ENCODE peak calls at places on chromosome 14, in nine cellular contexts. One of them, this sample, is unnamed.

GRCh38 chr14:23345987-23346692 is 6.5 kb downstream of the SLC22A17 start:
- DNase-seq in activated naive CD8-positive, alpha-beta T cell treated with anti-CD3 and anti-CD28 coated beads, Interleukin-2, amount 50 U/mL, for 16 hours: no peak
- DNase-seq in cardiac septum: no peak
- DNase-seq in stimulated activated naive CD8-positive, alpha-beta T cell treated with anti-CD3 and anti-CD28 coated beads, Interleukin-15, amount 100 ng/mL, for 72 hours: no peak
- DNase-seq in fibroblast of lung: no peak
- DNase-seq in HFF-Myc: no peak
- DNase-seq in astrocyte of the cerebellum: no peak
- DNase-seq in mammary epithelial cell: no peak
- DNase-seq in anterior cingulate cortex: no peak
- DNase-seq in this sample: no peak

GRCh38 chr14:46048127-46048526 is 603.5 kb downstream of the RPL10L start:
- DNase-seq in activated naive CD8-positive, alpha-beta T cell treated with anti-CD3 and anti-CD28 coated beads, Interleukin-2, amount 50 U/mL, for 16 hours: no peak
- DNase-seq in cardiac septum: no peak
- DNase-seq in stimulated activated naive CD8-positive, alpha-beta T cell treated with anti-CD3 and anti-CD28 coated beads, Interleukin-15, amount 100 ng/mL, for 72 hours: no peak
- DNase-seq in fibroblast of lung: peak; percentile 17
- DNase-seq in HFF-Myc: peak; percentile 37
- DNase-seq in astrocyte of the cerebellum: peak; percentile 1
- DNase-seq in mammary epithelial cell: peak; percentile 56
- DNase-seq in anterior cingulate cortex: no peak
- DNase-seq in this sample: peak; percentile 75

GRCh38 chr14:61322799-61323290 is 1.5 kb downstream of the PRKCH start:
- DNase-seq in activated naive CD8-positive, alpha-beta T cell treated with anti-CD3 and anti-CD28 coated beads, Interleukin-2, amount 50 U/mL, for 16 hours: no peak
- DNase-seq in cardiac septum: no peak
- DNase-seq in stimulated activated naive CD8-positive, alpha-beta T cell treated with anti-CD3 and anti-CD28 coated beads, Interleukin-15, amount 100 ng/mL, for 72 hours: no peak
- DNase-seq in fibroblast of lung: peak; percentile 13
- DNase-seq in HFF-Myc: no peak
- DNase-seq in astrocyte of the cerebellum: no peak
- DNase-seq in mammary epithelial cell: peak; percentile 90
- DNase-seq in anterior cingulate cortex: no peak
- DNase-seq in this sample: no peak

GRCh38 chr14:22570132-22570949 is 18.7 kb downstream of the DAD1 start:
- DNase-seq in activated naive CD8-positive, alpha-beta T cell treated with anti-CD3 and anti-CD28 coated beads, Interleukin-2, amount 50 U/mL, for 16 hours: peak; percentile 70
- DNase-seq in cardiac septum: no peak
- DNase-seq in stimulated activated naive CD8-positive, alpha-beta T cell treated with anti-CD3 and anti-CD28 coated beads, Interleukin-15, amount 100 ng/mL, for 72 hours: peak; percentile 90
- DNase-seq in fibroblast of lung: peak; percentile 88
- DNase-seq in HFF-Myc: no peak
- DNase-seq in astrocyte of the cerebellum: peak; percentile 89
- DNase-seq in mammary epithelial cell: peak; percentile 66
- DNase-seq in anterior cingulate cortex: peak; percentile 40
- DNase-seq in this sample: peak; percentile 70

GRCh38 chr14:35808076-35808657 is 928 bp downstream of the RALGAPA1 start:
- DNase-seq in activated naive CD8-positive, alpha-beta T cell treated with anti-CD3 and anti-CD28 coated beads, Interleukin-2, amount 50 U/mL, for 16 hours: no peak
- DNase-seq in cardiac septum: no peak
- DNase-seq in stimulated activated naive CD8-positive, alpha-beta T cell treated with anti-CD3 and anti-CD28 coated beads, Interleukin-15, amount 100 ng/mL, for 72 hours: no peak
- DNase-seq in fibroblast of lung: no peak
- DNase-seq in HFF-Myc: no peak
- DNase-seq in astrocyte of the cerebellum: no peak
- DNase-seq in mammary epithelial cell: peak; percentile 58
- DNase-seq in anterior cingulate cortex: no peak
- DNase-seq in this sample: no peak

GRCh38 chr14:21066882-21067502 is 3.1 kb upstream of the ARHGEF40 start:
- DNase-seq in activated naive CD8-positive, alpha-beta T cell treated with anti-CD3 and anti-CD28 coated beads, Interleukin-2, amount 50 U/mL, for 16 hours: no peak
- DNase-seq in cardiac septum: no peak
- DNase-seq in stimulated activated naive CD8-positive, alpha-beta T cell treated with anti-CD3 and anti-CD28 coated beads, Interleukin-15, amount 100 ng/mL, for 72 hours: no peak
- DNase-seq in fibroblast of lung: peak; percentile 14
- DNase-seq in HFF-Myc: no peak
- DNase-seq in astrocyte of the cerebellum: no peak
- DNase-seq in mammary epithelial cell: peak; percentile 28
- DNase-seq in anterior cingulate cortex: no peak
- DNase-seq in this sample: no peak

GRCh38 chr14:98599082-98599481 is 672.9 kb downstream of the BCL11B start:
- DNase-seq in activated naive CD8-positive, alpha-beta T cell treated with anti-CD3 and anti-CD28 coated beads, Interleukin-2, amount 50 U/mL, for 16 hours: no peak
- DNase-seq in cardiac septum: no peak
- DNase-seq in stimulated activated naive CD8-positive, alpha-beta T cell treated with anti-CD3 and anti-CD28 coated beads, Interleukin-15, amount 100 ng/mL, for 72 hours: no peak
- DNase-seq in fibroblast of lung: no peak
- DNase-seq in HFF-Myc: no peak
- DNase-seq in astrocyte of the cerebellum: no peak
- DNase-seq in mammary epithelial cell: no peak
- DNase-seq in anterior cingulate cortex: no peak
- DNase-seq in this sample: no peak

GRCh38 chr14:68951051-68951797 is 27.9 kb downstream of the ACTN1 start:
- DNase-seq in activated naive CD8-positive, alpha-beta T cell treated with anti-CD3 and anti-CD28 coated beads, Interleukin-2, amount 50 U/mL, for 16 hours: no peak
- DNase-seq in cardiac septum: peak; percentile 89
- DNase-seq in stimulated activated naive CD8-positive, alpha-beta T cell treated with anti-CD3 and anti-CD28 coated beads, Interleukin-15, amount 100 ng/mL, for 72 hours: no peak
- DNase-seq in fibroblast of lung: peak; percentile 98
- DNase-seq in HFF-Myc: peak; percentile 89
- DNase-seq in astrocyte of the cerebellum: peak; percentile 60
- DNase-seq in mammary epithelial cell: peak; percentile 100
- DNase-seq in anterior cingulate cortex: no peak
- DNase-seq in this sample: peak; percentile 77

GRCh38 chr14:74134484-74134883 is 49.7 kb downstream of the LIN52 start:
- DNase-seq in activated naive CD8-positive, alpha-beta T cell treated with anti-CD3 and anti-CD28 coated beads, Interleukin-2, amount 50 U/mL, for 16 hours: no peak
- DNase-seq in cardiac septum: no peak
- DNase-seq in stimulated activated naive CD8-positive, alpha-beta T cell treated with anti-CD3 and anti-CD28 coated beads, Interleukin-15, amount 100 ng/mL, for 72 hours: no peak
- DNase-seq in fibroblast of lung: no peak
- DNase-seq in HFF-Myc: no peak
- DNase-seq in astrocyte of the cerebellum: no peak
- DNase-seq in mammary epithelial cell: no peak
- DNase-seq in anterior cingulate cortex: no peak
- DNase-seq in this sample: no peak

GRCh38 chr14:67240168-67240932 is 885 bp upstream of the PALS1 start:
- DNase-seq in activated naive CD8-positive, alpha-beta T cell treated with anti-CD3 and anti-CD28 coated beads, Interleukin-2, amount 50 U/mL, for 16 hours: no peak
- DNase-seq in cardiac septum: peak; percentile 81
- DNase-seq in stimulated activated naive CD8-positive, alpha-beta T cell treated with anti-CD3 and anti-CD28 coated beads, Interleukin-15, amount 100 ng/mL, for 72 hours: no peak
- DNase-seq in fibroblast of lung: no peak
- DNase-seq in HFF-Myc: no peak
- DNase-seq in astrocyte of the cerebellum: no peak
- DNase-seq in mammary epithelial cell: peak; percentile 53
- DNase-seq in anterior cingulate cortex: no peak
- DNase-seq in this sample: peak; percentile 49

GRCh38 chr14:41873379-41874034 is 266.8 kb downstream of the LRFN5 start:
- DNase-seq in activated naive CD8-positive, alpha-beta T cell treated with anti-CD3 and anti-CD28 coated beads, Interleukin-2, amount 50 U/mL, for 16 hours: no peak
- DNase-seq in cardiac septum: no peak
- DNase-seq in stimulated activated naive CD8-positive, alpha-beta T cell treated with anti-CD3 and anti-CD28 coated beads, Interleukin-15, amount 100 ng/mL, for 72 hours: no peak
- DNase-seq in fibroblast of lung: peak; percentile 68
- DNase-seq in HFF-Myc: peak; percentile 27
- DNase-seq in astrocyte of the cerebellum: peak; percentile 6
- DNase-seq in mammary epithelial cell: no peak
- DNase-seq in anterior cingulate cortex: no peak
- DNase-seq in this sample: no peak

GRCh38 chr14:100048786-100049185 is 16.4 kb upstream of the EVL start:
- DNase-seq in activated naive CD8-positive, alpha-beta T cell treated with anti-CD3 and anti-CD28 coated beads, Interleukin-2, amount 50 U/mL, for 16 hours: no peak
- DNase-seq in cardiac septum: no peak
- DNase-seq in stimulated activated naive CD8-positive, alpha-beta T cell treated with anti-CD3 and anti-CD28 coated beads, Interleukin-15, amount 100 ng/mL, for 72 hours: no peak
- DNase-seq in fibroblast of lung: no peak
- DNase-seq in HFF-Myc: no peak
- DNase-seq in astrocyte of the cerebellum: no peak
- DNase-seq in mammary epithelial cell: no peak
- DNase-seq in anterior cingulate cortex: no peak
- DNase-seq in this sample: no peak

GRCh38 chr14:102279688-102280348 is 25.1 kb downstream of the MOK start:
- DNase-seq in activated naive CD8-positive, alpha-beta T cell treated with anti-CD3 and anti-CD28 coated beads, Interleukin-2, amount 50 U/mL, for 16 hours: no peak
- DNase-seq in cardiac septum: peak; percentile 19
- DNase-seq in stimulated activated naive CD8-positive, alpha-beta T cell treated with anti-CD3 and anti-CD28 coated beads, Interleukin-15, amount 100 ng/mL, for 72 hours: no peak
- DNase-seq in fibroblast of lung: peak; percentile 73
- DNase-seq in HFF-Myc: peak; percentile 82
- DNase-seq in astrocyte of the cerebellum: peak; percentile 97
- DNase-seq in mammary epithelial cell: peak; percentile 98
- DNase-seq in anterior cingulate cortex: no peak
- DNase-seq in this sample: peak; percentile 98

GRCh38 chr14:91873476-91874265 is 6.3 kb upstream of the TC2N start:
- DNase-seq in activated naive CD8-positive, alpha-beta T cell treated with anti-CD3 and anti-CD28 coated beads, Interleukin-2, amount 50 U/mL, for 16 hours: no peak
- DNase-seq in cardiac septum: no peak
- DNase-seq in stimulated activated naive CD8-positive, alpha-beta T cell treated with anti-CD3 and anti-CD28 coated beads, Interleukin-15, amount 100 ng/mL, for 72 hours: peak; percentile 64
- DNase-seq in fibroblast of lung: peak; percentile 36
- DNase-seq in HFF-Myc: no peak
- DNase-seq in astrocyte of the cerebellum: no peak
- DNase-seq in mammary epithelial cell: peak; percentile 74
- DNase-seq in anterior cingulate cortex: no peak
- DNase-seq in this sample: peak; percentile 31

GRCh38 chr14:32985881-32986280 is 47.2 kb downstream of the NPAS3 start:
- DNase-seq in activated naive CD8-positive, alpha-beta T cell treated with anti-CD3 and anti-CD28 coated beads, Interleukin-2, amount 50 U/mL, for 16 hours: no peak
- DNase-seq in cardiac septum: no peak
- DNase-seq in stimulated activated naive CD8-positive, alpha-beta T cell treated with anti-CD3 and anti-CD28 coated beads, Interleukin-15, amount 100 ng/mL, for 72 hours: no peak
- DNase-seq in fibroblast of lung: peak; percentile 26
- DNase-seq in HFF-Myc: no peak
- DNase-seq in astrocyte of the cerebellum: no peak
- DNase-seq in mammary epithelial cell: no peak
- DNase-seq in anterior cingulate cortex: no peak
- DNase-seq in this sample: no peak

GRCh38 chr14:99794156-99794780 is 1.1 kb downstream of the EML1 start:
- DNase-seq in activated naive CD8-positive, alpha-beta T cell treated with anti-CD3 and anti-CD28 coated beads, Interleukin-2, amount 50 U/mL, for 16 hours: no peak
- DNase-seq in cardiac septum: no peak
- DNase-seq in stimulated activated naive CD8-positive, alpha-beta T cell treated with anti-CD3 and anti-CD28 coated beads, Interleukin-15, amount 100 ng/mL, for 72 hours: no peak
- DNase-seq in fibroblast of lung: no peak
- DNase-seq in HFF-Myc: no peak
- DNase-seq in astrocyte of the cerebellum: no peak
- DNase-seq in mammary epithelial cell: no peak
- DNase-seq in anterior cingulate cortex: no peak
- DNase-seq in this sample: no peak

GRCh38 chr14:56648508-56649301 is 69.1 kb downstream of the TMEM260 start:
- DNase-seq in activated naive CD8-positive, alpha-beta T cell treated with anti-CD3 and anti-CD28 coated beads, Interleukin-2, amount 50 U/mL, for 16 hours: no peak
- DNase-seq in cardiac septum: no peak
- DNase-seq in stimulated activated naive CD8-positive, alpha-beta T cell treated with anti-CD3 and anti-CD28 coated beads, Interleukin-15, amount 100 ng/mL, for 72 hours: no peak
- DNase-seq in fibroblast of lung: no peak
- DNase-seq in HFF-Myc: no peak
- DNase-seq in astrocyte of the cerebellum: no peak
- DNase-seq in mammary epithelial cell: no peak
- DNase-seq in anterior cingulate cortex: no peak
- DNase-seq in this sample: no peak

GRCh38 chr14:61537567-61538463 is 157.5 kb upstream of the HIF1A start:
- DNase-seq in activated naive CD8-positive, alpha-beta T cell treated with anti-CD3 and anti-CD28 coated beads, Interleukin-2, amount 50 U/mL, for 16 hours: no peak
- DNase-seq in cardiac septum: no peak
- DNase-seq in stimulated activated naive CD8-positive, alpha-beta T cell treated with anti-CD3 and anti-CD28 coated beads, Interleukin-15, amount 100 ng/mL, for 72 hours: no peak
- DNase-seq in fibroblast of lung: peak; percentile 73
- DNase-seq in HFF-Myc: no peak
- DNase-seq in astrocyte of the cerebellum: peak; percentile 73
- DNase-seq in mammary epithelial cell: peak; percentile 100
- DNase-seq in anterior cingulate cortex: no peak
- DNase-seq in this sample: peak; percentile 95

GRCh38 chr14:50560929-50561280 is 960 bp downstream of the ATL1 start:
- DNase-seq in activated naive CD8-positive, alpha-beta T cell treated with anti-CD3 and anti-CD28 coated beads, Interleukin-2, amount 50 U/mL, for 16 hours: peak; percentile 25
- DNase-seq in cardiac septum: peak; percentile 88
- DNase-seq in stimulated activated naive CD8-positive, alpha-beta T cell treated with anti-CD3 and anti-CD28 coated beads, Interleukin-15, amount 100 ng/mL, for 72 hours: peak; percentile 41
- DNase-seq in fibroblast of lung: peak; percentile 69
- DNase-seq in HFF-Myc: no peak
- DNase-seq in astrocyte of the cerebellum: peak; percentile 8
- DNase-seq in mammary epithelial cell: peak; percentile 84
- DNase-seq in anterior cingulate cortex: peak; percentile 84
- DNase-seq in this sample: no peak

GRCh38 chr14:71497645-71498086 is 434.6 kb upstream of the RGS6 start:
- DNase-seq in activated naive CD8-positive, alpha-beta T cell treated with anti-CD3 and anti-CD28 coated beads, Interleukin-2, amount 50 U/mL, for 16 hours: no peak
- DNase-seq in cardiac septum: no peak
- DNase-seq in stimulated activated naive CD8-positive, alpha-beta T cell treated with anti-CD3 and anti-CD28 coated beads, Interleukin-15, amount 100 ng/mL, for 72 hours: peak; percentile 13
- DNase-seq in fibroblast of lung: peak; percentile 47
- DNase-seq in HFF-Myc: no peak
- DNase-seq in astrocyte of the cerebellum: peak; percentile 81
- DNase-seq in mammary epithelial cell: peak; percentile 69
- DNase-seq in anterior cingulate cortex: no peak
- DNase-seq in this sample: no peak

GRCh38 chr14:96038920-96039632 is at the start of gene C14orf132:
- DNase-seq in activated naive CD8-positive, alpha-beta T cell treated with anti-CD3 and anti-CD28 coated beads, Interleukin-2, amount 50 U/mL, for 16 hours: peak; percentile 42
- DNase-seq in cardiac septum: peak; percentile 86
- DNase-seq in stimulated activated naive CD8-positive, alpha-beta T cell treated with anti-CD3 and anti-CD28 coated beads, Interleukin-15, amount 100 ng/mL, for 72 hours: peak; percentile 44
- DNase-seq in fibroblast of lung: peak; percentile 55
- DNase-seq in HFF-Myc: no peak
- DNase-seq in astrocyte of the cerebellum: no peak
- DNase-seq in mammary epithelial cell: peak; percentile 40
- DNase-seq in anterior cingulate cortex: peak; percentile 45
- DNase-seq in this sample: no peak

GRCh38 chr14:78119440-78119839 is 50.7 kb upstream of the NRXN3 start:
- DNase-seq in activated naive CD8-positive, alpha-beta T cell treated with anti-CD3 and anti-CD28 coated beads, Interleukin-2, amount 50 U/mL, for 16 hours: no peak
- DNase-seq in cardiac septum: no peak
- DNase-seq in stimulated activated naive CD8-positive, alpha-beta T cell treated with anti-CD3 and anti-CD28 coated beads, Interleukin-15, amount 100 ng/mL, for 72 hours: no peak
- DNase-seq in fibroblast of lung: no peak
- DNase-seq in HFF-Myc: no peak
- DNase-seq in astrocyte of the cerebellum: no peak
- DNase-seq in mammary epithelial cell: no peak
- DNase-seq in anterior cingulate cortex: no peak
- DNase-seq in this sample: no peak

GRCh38 chr14:104724407-104724980 is 465 bp downstream of the ADSS1 start:
- DNase-seq in activated naive CD8-positive, alpha-beta T cell treated with anti-CD3 and anti-CD28 coated beads, Interleukin-2, amount 50 U/mL, for 16 hours: no peak
- DNase-seq in cardiac septum: no peak
- DNase-seq in stimulated activated naive CD8-positive, alpha-beta T cell treated with anti-CD3 and anti-CD28 coated beads, Interleukin-15, amount 100 ng/mL, for 72 hours: no peak
- DNase-seq in fibroblast of lung: no peak
- DNase-seq in HFF-Myc: no peak
- DNase-seq in astrocyte of the cerebellum: no peak
- DNase-seq in mammary epithelial cell: no peak
- DNase-seq in anterior cingulate cortex: no peak
- DNase-seq in this sample: peak; percentile 38

GRCh38 chr14:104891121-104891551 is 26.1 kb downstream of the CEP170B start:
- DNase-seq in activated naive CD8-positive, alpha-beta T cell treated with anti-CD3 and anti-CD28 coated beads, Interleukin-2, amount 50 U/mL, for 16 hours: no peak
- DNase-seq in cardiac septum: no peak
- DNase-seq in stimulated activated naive CD8-positive, alpha-beta T cell treated with anti-CD3 and anti-CD28 coated beads, Interleukin-15, amount 100 ng/mL, for 72 hours: no peak
- DNase-seq in fibroblast of lung: no peak
- DNase-seq in HFF-Myc: no peak
- DNase-seq in astrocyte of the cerebellum: no peak
- DNase-seq in mammary epithelial cell: no peak
- DNase-seq in anterior cingulate cortex: no peak
- DNase-seq in this sample: no peak

GRCh38 chr14:37179896-37180502 is 7.6 kb upstream of the SLC25A21 start:
- DNase-seq in activated naive CD8-positive, alpha-beta T cell treated with anti-CD3 and anti-CD28 coated beads, Interleukin-2, amount 50 U/mL, for 16 hours: no peak
- DNase-seq in cardiac septum: no peak
- DNase-seq in stimulated activated naive CD8-positive, alpha-beta T cell treated with anti-CD3 and anti-CD28 coated beads, Interleukin-15, amount 100 ng/mL, for 72 hours: no peak
- DNase-seq in fibroblast of lung: no peak
- DNase-seq in HFF-Myc: no peak
- DNase-seq in astrocyte of the cerebellum: no peak
- DNase-seq in mammary epithelial cell: peak; percentile 57
- DNase-seq in anterior cingulate cortex: no peak
- DNase-seq in this sample: no peak

This sample was measured in kidney glomerular epithelial cell.